ENCODE peak calls at places on chromosomes 3 and 15, in four cellular contexts. N is GM12878, X is HepG2, E is K562. J is an unnamed sample.

GRCh38 chr15:35547775-35548364 is 1.9 kb upstream of the DPH6 start:
- DNase-seq in N (no peak), E (no peak), X (no peak), J (no peak)

GRCh38 chr3:113268917-113269316 is 57.6 kb downstream of the BOC start:
- DNase-seq in E (no peak), X (no peak), N (no peak), J (no peak)

GRCh38 chr3:53787016-53787415 is 59.2 kb downstream of the CHDH start:
- DNase-seq in E (no peak), N (no peak), X (no peak), J (no peak)

GRCh38 chr3:98026425-98027083 is 8.6 kb downstream of the GABRR3 start:
- DNase-seq in X (no peak), E (no peak), N (no peak), J (no peak)

GRCh38 chr3:143000525-143000924 is 845 bp upstream of the U2SURP start:
- DNase-seq in E (peak), N (no peak), X (peak), J (no peak)

GRCh38 chr3:63800097-63800496 is 19.0 kb upstream of the C3orf49 start:
- DNase-seq in X (no peak), N (no peak), E (no peak), J (no peak)

GRCh38 chr3:146382386-146382785 is 87.0 kb downstream of the PLSCR2 start:
- DNase-seq in E (no peak), X (peak), N (no peak), J (peak)

GRCh38 chr3:98434412-98434811 is 28.6 kb upstream of the OR5K1 start:
- DNase-seq in E (no peak), N (no peak), X (no peak), J (no peak)

GRCh38 chr3:155739154-155739553 is 5.7 kb downstream of the PLCH1 start:
- DNase-seq in N (no peak), X (peak), E (no peak), J (no peak)

GRCh38 chr3:65939184-65939583 is 99.5 kb downstream of the MAGI1 start:
- DNase-seq in X (no peak), N (no peak), E (no peak), J (no peak)

GRCh38 chr3:65938676-65939075 is 100.0 kb downstream of the MAGI1 start:
- DNase-seq in N (no peak), E (no peak), X (no peak), J (no peak)

GRCh38 chr3:65935724-65936123 is 103.0 kb downstream of the MAGI1 start:
- DNase-seq in N (no peak), E (no peak), X (no peak), J (no peak)

GRCh38 chr3:65938147-65938546 is 100.6 kb downstream of the MAGI1 start:
- DNase-seq in N (no peak), X (no peak), E (no peak), J (no peak)

DNA sequence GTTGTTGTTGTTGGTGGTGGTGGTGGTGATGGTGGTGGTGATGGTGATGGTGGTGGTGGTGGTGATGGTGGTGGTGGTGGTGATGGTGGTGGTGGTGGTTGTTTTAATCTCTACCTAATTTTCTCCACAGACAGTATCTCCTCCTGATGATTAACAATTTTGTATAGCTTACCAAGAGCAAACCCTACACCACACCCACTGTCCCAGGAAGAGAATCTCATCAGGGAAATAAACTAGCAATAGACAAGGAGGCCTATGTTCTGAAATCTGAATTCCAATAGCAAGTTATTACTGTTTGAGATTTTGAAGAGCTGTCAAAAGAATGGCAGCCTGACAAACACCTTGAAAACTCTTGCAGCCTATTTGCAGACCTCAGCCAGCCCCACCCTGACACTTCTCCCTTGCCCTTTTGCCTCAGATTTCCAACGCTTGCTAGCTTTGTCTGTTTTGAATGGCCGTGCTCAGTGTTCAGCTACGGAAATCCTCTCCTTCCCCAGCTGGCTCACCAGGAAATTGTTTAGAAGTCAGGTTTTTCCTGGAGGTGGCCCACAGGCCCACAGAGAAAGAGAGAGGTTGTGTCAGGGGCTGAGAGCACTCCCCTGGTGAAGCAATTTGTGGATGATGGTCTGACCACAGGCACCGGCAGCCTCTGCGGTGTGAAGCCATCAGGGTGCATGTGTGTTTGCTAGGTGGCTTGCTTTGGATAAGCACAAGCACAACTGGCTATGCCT is 101.6 kb downstream of the MAGI1 start:
- DNase-seq in E (no peak), X (no peak), N (no peak), J (no peak)
- TF ChIP-seq FOXK2 in E (no peak), X (no peak), N (no peak), J (no peak)

GRCh38 chr3:114484895-114485294 is 191.1 kb downstream of the TIGIT start:
- DNase-seq in E (no peak), N (no peak), X (no peak), J (no peak)

GRCh38 chr3:114478806-114479205 is 185.0 kb downstream of the TIGIT start:
- DNase-seq in X (no peak), N (no peak), E (no peak), J (no peak)

GRCh38 chr3:114480442-114480841 is 186.6 kb downstream of the TIGIT start:
- DNase-seq in E (no peak), X (peak), N (no peak), J (no peak)

DNA sequence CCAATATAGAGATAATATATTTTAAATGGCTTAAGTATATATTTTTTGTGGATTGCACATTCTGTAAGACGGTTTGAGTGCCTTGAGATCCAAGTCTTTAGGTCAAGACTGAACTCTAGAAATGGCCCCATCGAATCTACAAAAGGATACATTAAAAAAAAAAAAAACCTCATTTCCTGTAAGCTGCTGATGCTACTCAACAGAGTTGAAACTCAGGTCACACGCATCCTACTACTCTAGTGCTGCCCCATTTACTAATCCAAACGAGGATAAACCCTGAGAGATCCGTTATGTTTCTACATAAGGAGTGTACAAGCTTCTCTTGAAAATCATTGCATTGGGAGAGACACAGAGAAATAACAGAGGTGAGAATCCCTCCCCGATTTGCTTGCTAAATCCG is 187.3 kb downstream of the TIGIT start:
- DNase-seq in X (no peak), E (no peak), N (no peak), J (no peak)
- TF ChIP-seq FOXK2 in X (no peak), E (no peak), N (no peak), J (no peak)

GRCh38 chr15:68830141-68830540 is 9.4 kb upstream of the ANP32A start:
- DNase-seq in X (no peak), E (no peak), N (no peak), J (no peak)
- TF ChIP-seq FOXK2 in X (no peak), E (no peak), N (no peak), J (no peak)

GRCh38 chr3:10194328-10195071 is 29.8 kb downstream of the IRAK2 start:
- DNase-seq in N (peak), E (peak), X (no peak), J (no peak)
- TF ChIP-seq FOXK2 in N (no peak), E (no peak), X (no peak), J (no peak)